ENCODE peak calls at places on chromosomes 4 and X, in four cellular contexts. One of them, this sample, is unnamed.

GRCh38 chrX:12988797-12989196 is 13.9 kb downstream of the TMSB4X start:
- DNase-seq in RWPE1: peak
- DNase-seq in Kasumi-1: no peak
- DNase-seq in stimulated activated CD4-positive, alpha-beta T cell treated with anti-CD3 and anti-CD28 coated beads, Interleukin-1b, Interleukin-23, amount 100 ng/mL, for 48 hours: no peak
- DNase-seq in this sample: no peak

GRCh38 chrX:109841869-109842579 is 109.0 kb upstream of the ACSL4 start:
- DNase-seq in RWPE1: no peak
- DNase-seq in Kasumi-1: no peak
- DNase-seq in stimulated activated CD4-positive, alpha-beta T cell treated with anti-CD3 and anti-CD28 coated beads, Interleukin-1b, Interleukin-23, amount 100 ng/mL, for 48 hours: no peak
- DNase-seq in this sample: no peak

GRCh38 chr4:23333556-23333945 is 556.3 kb downstream of the PPARGC1A start:
- DNase-seq in RWPE1: no peak
- DNase-seq in Kasumi-1: no peak
- DNase-seq in stimulated activated CD4-positive, alpha-beta T cell treated with anti-CD3 and anti-CD28 coated beads, Interleukin-1b, Interleukin-23, amount 100 ng/mL, for 48 hours: no peak
- DNase-seq in this sample: no peak

GRCh38 chr4:151866266-151866918 is 105.6 kb upstream of the GATB start:
- DNase-seq in RWPE1: no peak
- DNase-seq in Kasumi-1: peak
- DNase-seq in stimulated activated CD4-positive, alpha-beta T cell treated with anti-CD3 and anti-CD28 coated beads, Interleukin-1b, Interleukin-23, amount 100 ng/mL, for 48 hours: no peak
- DNase-seq in this sample: peak

GRCh38 chr4:166386491-166387367 is 513.7 kb downstream of the TLL1 start:
- DNase-seq in RWPE1: no peak
- DNase-seq in Kasumi-1: no peak
- DNase-seq in stimulated activated CD4-positive, alpha-beta T cell treated with anti-CD3 and anti-CD28 coated beads, Interleukin-1b, Interleukin-23, amount 100 ng/mL, for 48 hours: no peak
- DNase-seq in this sample: no peak

GRCh38 chr4:87481342-87481741 is 47.8 kb downstream of the SPARCL1 start:
- DNase-seq in RWPE1: no peak
- DNase-seq in Kasumi-1: no peak
- DNase-seq in stimulated activated CD4-positive, alpha-beta T cell treated with anti-CD3 and anti-CD28 coated beads, Interleukin-1b, Interleukin-23, amount 100 ng/mL, for 48 hours: no peak
- DNase-seq in this sample: no peak

GRCh38 chr4:82517043-82517442 is 44.7 kb downstream of the TMEM150C start:
- DNase-seq in RWPE1: no peak
- DNase-seq in Kasumi-1: no peak
- DNase-seq in stimulated activated CD4-positive, alpha-beta T cell treated with anti-CD3 and anti-CD28 coated beads, Interleukin-1b, Interleukin-23, amount 100 ng/mL, for 48 hours: no peak
- DNase-seq in this sample: no peak

GRCh38 chrX:8913665-8914409 is 112.7 kb upstream of the FAM9A start:
- DNase-seq in RWPE1: no peak
- DNase-seq in Kasumi-1: no peak
- DNase-seq in stimulated activated CD4-positive, alpha-beta T cell treated with anti-CD3 and anti-CD28 coated beads, Interleukin-1b, Interleukin-23, amount 100 ng/mL, for 48 hours: no peak
- DNase-seq in this sample: peak

GRCh38 chr4:28391877-28392276 is 1531.2 kb downstream of the STIM2 start:
- DNase-seq in RWPE1: no peak
- DNase-seq in Kasumi-1: no peak
- DNase-seq in stimulated activated CD4-positive, alpha-beta T cell treated with anti-CD3 and anti-CD28 coated beads, Interleukin-1b, Interleukin-23, amount 100 ng/mL, for 48 hours: no peak
- DNase-seq in this sample: no peak

GRCh38 chrX:32749075-32749474 is 462.3 kb downstream of the DMD start:
- DNase-seq in RWPE1: no peak
- DNase-seq in Kasumi-1: no peak
- DNase-seq in stimulated activated CD4-positive, alpha-beta T cell treated with anti-CD3 and anti-CD28 coated beads, Interleukin-1b, Interleukin-23, amount 100 ng/mL, for 48 hours: no peak
- DNase-seq in this sample: no peak

GRCh38 chrX:13750204-13750603 is 15.7 kb downstream of the OFD1 start:
- DNase-seq in RWPE1: peak
- DNase-seq in Kasumi-1: peak
- DNase-seq in stimulated activated CD4-positive, alpha-beta T cell treated with anti-CD3 and anti-CD28 coated beads, Interleukin-1b, Interleukin-23, amount 100 ng/mL, for 48 hours: no peak
- DNase-seq in this sample: no peak

GRCh38 chrX:123173833-123174232 is 10.2 kb upstream of the GRIA3 start:
- DNase-seq in RWPE1: no peak
- DNase-seq in Kasumi-1: peak
- DNase-seq in stimulated activated CD4-positive, alpha-beta T cell treated with anti-CD3 and anti-CD28 coated beads, Interleukin-1b, Interleukin-23, amount 100 ng/mL, for 48 hours: no peak
- DNase-seq in this sample: no peak

GRCh38 chr4:83894831-83895230 is 358.9 kb downstream of the GPAT3 start:
- DNase-seq in RWPE1: no peak
- DNase-seq in Kasumi-1: no peak
- DNase-seq in stimulated activated CD4-positive, alpha-beta T cell treated with anti-CD3 and anti-CD28 coated beads, Interleukin-1b, Interleukin-23, amount 100 ng/mL, for 48 hours: no peak
- DNase-seq in this sample: no peak

GRCh38 chrX:67723580-67724351 is 179.9 kb downstream of the AR start:
- DNase-seq in RWPE1: no peak
- DNase-seq in Kasumi-1: peak
- DNase-seq in stimulated activated CD4-positive, alpha-beta T cell treated with anti-CD3 and anti-CD28 coated beads, Interleukin-1b, Interleukin-23, amount 100 ng/mL, for 48 hours: no peak
- DNase-seq in this sample: peak

GRCh38 chrX:21354725-21355124 is 19.5 kb upstream of the CNKSR2 start:
- DNase-seq in RWPE1: no peak
- DNase-seq in Kasumi-1: no peak
- DNase-seq in stimulated activated CD4-positive, alpha-beta T cell treated with anti-CD3 and anti-CD28 coated beads, Interleukin-1b, Interleukin-23, amount 100 ng/mL, for 48 hours: no peak
- DNase-seq in this sample: no peak

This sample was measured in pons.